ENCODE peak calls at places on chromosomes 5 and 9, in four cellular contexts. One of them, this sample, is unnamed. For H3K9me3 and H3K4me1, the result is how much of the 10 kb centered on the place peaks cover.

GRCh38 chr5:83837261-83837894 is 116.7 kb upstream of the HAPLN1 start:
- DNase-seq in mucosa of descending colon: no peak
- DNase-seq in body of pancreas: no peak
- DNase-seq in right atrium auricular region: no peak
- DNase-seq in this sample: no peak

GRCh38 chr5:157342822-157343402 is 77.0 kb downstream of the CYFIP2 start:
- DNase-seq in mucosa of descending colon: no peak
- DNase-seq in body of pancreas: peak
- DNase-seq in right atrium auricular region: no peak
- DNase-seq in this sample: no peak

GRCh38 chr9:70466976-70467551 is 52.6 kb upstream of the KLF9 start:
- DNase-seq in mucosa of descending colon: no peak
- DNase-seq in body of pancreas: no peak
- DNase-seq in right atrium auricular region: no peak
- DNase-seq in this sample: no peak

GRCh38 chr9:137037035-137037434 is 5.1 kb upstream of the FUT7 start:
- DNase-seq in mucosa of descending colon: no peak
- DNase-seq in body of pancreas: no peak
- DNase-seq in right atrium auricular region: no peak
- DNase-seq in this sample: no peak

GRCh38 chr5:167916706-167917105 is 374.7 kb upstream of the WWC1 start:
- DNase-seq in mucosa of descending colon: no peak
- DNase-seq in body of pancreas: peak
- DNase-seq in right atrium auricular region: no peak
- DNase-seq in this sample: no peak

GRCh38 chr9:121636411-121636865 is 15.0 kb upstream of the DAB2IP start:
- DNase-seq in mucosa of descending colon: peak
- DNase-seq in body of pancreas: no peak
- DNase-seq in right atrium auricular region: no peak
- DNase-seq in this sample: no peak

GRCh38 chr5:17619353-17619752 is 9.2 kb downstream of the TAF11L12 start:
- DNase-seq in mucosa of descending colon: no peak
- DNase-seq in body of pancreas: no peak
- DNase-seq in right atrium auricular region: no peak
- DNase-seq in this sample: no peak

GRCh38 chr5:37871023-37871815 is 31.4 kb upstream of the GDNF start:
- DNase-seq in mucosa of descending colon: no peak
- DNase-seq in body of pancreas: no peak
- DNase-seq in right atrium auricular region: no peak
- DNase-seq in this sample: no peak

GRCh38 chr9:133099726-133100517 is 21.1 kb downstream of the RALGDS start:
- DNase-seq in mucosa of descending colon: no peak
- DNase-seq in body of pancreas: no peak
- DNase-seq in right atrium auricular region: no peak
- DNase-seq in this sample: no peak

GRCh38 chr9:131036529-131037335 is 27.8 kb downstream of the LAMC3 start:
- DNase-seq in mucosa of descending colon: no peak
- DNase-seq in body of pancreas: no peak
- DNase-seq in right atrium auricular region: no peak
- DNase-seq in this sample: no peak

GRCh38 chr5:6483880-6484382 is 35.3 kb downstream of the UBE2QL1 start:
- DNase-seq in mucosa of descending colon: no peak
- DNase-seq in body of pancreas: no peak
- DNase-seq in right atrium auricular region: no peak
- DNase-seq in this sample: no peak

GRCh38 chr9:89376286-89376685 is 58.0 kb downstream of the SECISBP2 start:
- DNase-seq in mucosa of descending colon: no peak
- DNase-seq in body of pancreas: no peak
- DNase-seq in right atrium auricular region: no peak
- DNase-seq in this sample: no peak

GRCh38 chr9:22119537-22120167 is 110.5 kb upstream of the CDKN2B start:
- DNase-seq in mucosa of descending colon: no peak
- DNase-seq in body of pancreas: no peak
- DNase-seq in right atrium auricular region: no peak
- DNase-seq in this sample: no peak

GRCh38 chr9:83981126-83981871 is 694 bp downstream of the RMI1 start:
- DNase-seq in mucosa of descending colon: no peak
- DNase-seq in body of pancreas: peak
- DNase-seq in right atrium auricular region: no peak
- DNase-seq in this sample: peak

GRCh38 chr9:34185778-34186551 is 7.1 kb downstream of the UBAP1 start:
- DNase-seq in mucosa of descending colon: no peak
- DNase-seq in body of pancreas: peak
- DNase-seq in right atrium auricular region: peak
- DNase-seq in this sample: no peak

GRCh38 chr5:178210073-178210526 is 5.8 kb downstream of the HNRNPAB start:
- DNase-seq in mucosa of descending colon: peak
- DNase-seq in body of pancreas: no peak
- DNase-seq in right atrium auricular region: no peak
- DNase-seq in this sample: no peak

GRCh38 chr9:15239816-15240215 is 67.2 kb downstream of the TTC39B start:
- DNase-seq in mucosa of descending colon: no peak
- DNase-seq in body of pancreas: no peak
- DNase-seq in right atrium auricular region: no peak
- DNase-seq in this sample: no peak

GRCh38 chr5:56725709-56726108 is 89.6 kb upstream of the MAP3K1 start:
- DNase-seq in mucosa of descending colon: no peak
- DNase-seq in body of pancreas: no peak
- DNase-seq in right atrium auricular region: no peak
- DNase-seq in this sample: no peak

GRCh38 chr9:112180387-112180881 is 5.3 kb upstream of the SUSD1 start:
- DNase-seq in mucosa of descending colon: no peak
- DNase-seq in body of pancreas: no peak
- DNase-seq in right atrium auricular region: no peak
- DNase-seq in this sample: no peak

GRCh38 chr5:73499187-73499586 is 945 bp downstream of the BTF3 start:
- DNase-seq in mucosa of descending colon: no peak
- DNase-seq in body of pancreas: no peak
- DNase-seq in right atrium auricular region: no peak
- DNase-seq in this sample: no peak

GRCh38 chr5:114411380-114411931 is 49.6 kb downstream of the KCNN2 start:
- DNase-seq in mucosa of descending colon: no peak
- DNase-seq in body of pancreas: no peak
- DNase-seq in right atrium auricular region: no peak
- DNase-seq in this sample: no peak

GRCh38 chr5:173782671-173783101 is 105.5 kb upstream of the CPEB4 start:
- DNase-seq in mucosa of descending colon: no peak
- DNase-seq in body of pancreas: no peak
- DNase-seq in right atrium auricular region: no peak
- DNase-seq in this sample: no peak

GRCh38 chr9:96449522-96449843 is 486 bp upstream of the HABP4 start:
- DNase-seq in mucosa of descending colon: no peak
- DNase-seq in body of pancreas: no peak
- DNase-seq in right atrium auricular region: no peak
- DNase-seq in this sample: no peak

GRCh38 chr5:4874097-4874496 is 266.0 kb upstream of the ADAMTS16 start:
- DNase-seq in mucosa of descending colon: no peak
- DNase-seq in body of pancreas: no peak
- DNase-seq in right atrium auricular region: no peak
- DNase-seq in this sample: no peak

GRCh38 chr5:6812800-6813731 is 99.8 kb downstream of the TENT4A start:
- DNase-seq in mucosa of descending colon: peak
- DNase-seq in body of pancreas: peak
- DNase-seq in right atrium auricular region: peak
- DNase-seq in this sample: no peak

GRCh38 chr5:94223231-94223630 is 395.2 kb downstream of the KIAA0825 start:
- DNase-seq in mucosa of descending colon: no peak
- DNase-seq in body of pancreas: no peak
- DNase-seq in right atrium auricular region: no peak
- DNase-seq in this sample: no peak

GRCh38 chr5:154199263-154199662 is 8.7 kb downstream of the GALNT10 start:
- DNase-seq in mucosa of descending colon: no peak
- DNase-seq in body of pancreas: no peak
- DNase-seq in right atrium auricular region: no peak
- DNase-seq in this sample: no peak

GRCh38 chr5:154194348-154195329 is 4.1 kb downstream of the GALNT10 start:
- DNase-seq in mucosa of descending colon: no peak
- DNase-seq in body of pancreas: no peak
- DNase-seq in right atrium auricular region: no peak
- DNase-seq in this sample: no peak

GRCh38 chr5:154197801-154198461 is 7.4 kb downstream of the GALNT10 start:
- DNase-seq in mucosa of descending colon: no peak
- DNase-seq in body of pancreas: no peak
- DNase-seq in right atrium auricular region: no peak
- DNase-seq in this sample: no peak

GRCh38 chr5:154198611-154199230 is 8.2 kb downstream of the GALNT10 start:
- DNase-seq in mucosa of descending colon: no peak
- DNase-seq in body of pancreas: no peak
- DNase-seq in right atrium auricular region: no peak
- DNase-seq in this sample: no peak

DNA sequence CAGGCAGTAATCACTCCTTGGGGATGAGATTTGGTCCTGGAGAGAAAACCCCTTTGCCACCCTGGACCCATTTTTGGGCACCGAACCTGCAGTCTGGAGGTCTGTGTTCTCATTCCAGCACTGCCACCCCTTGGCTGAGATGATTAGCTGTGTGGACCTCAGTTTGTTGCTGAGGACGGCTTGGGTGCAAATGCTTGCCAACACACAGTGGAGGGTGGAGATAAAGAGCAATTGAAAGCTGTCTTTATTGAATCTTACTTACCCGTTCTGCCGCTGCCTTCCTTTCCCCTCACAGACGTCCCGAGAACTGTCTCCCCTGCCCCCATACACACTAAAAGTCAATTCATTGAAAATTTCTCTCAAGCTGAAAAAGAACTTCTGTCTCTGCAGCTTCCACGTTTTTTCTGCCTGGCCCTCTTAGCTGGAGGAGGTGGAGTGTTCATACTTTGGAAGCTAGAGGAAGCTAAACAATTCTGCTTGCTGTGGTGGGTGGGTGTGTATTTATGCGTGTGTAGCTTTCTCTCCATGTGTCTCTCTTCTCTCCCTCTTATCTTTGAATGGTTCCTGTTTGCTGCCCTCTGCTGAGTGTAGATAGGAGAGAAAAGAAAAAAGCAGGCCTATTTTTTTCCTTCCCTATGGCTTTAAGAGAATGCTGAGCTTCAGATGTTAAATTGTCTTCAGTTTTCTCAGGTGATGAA is 6.6 kb downstream of the GALNT10 start:
- DNase-seq in mucosa of descending colon: no peak
- DNase-seq in body of pancreas: no peak
- DNase-seq in right atrium auricular region: no peak
- DNase-seq in this sample: no peak
- TF ChIP-seq CTCF in mucosa of descending colon: peak
- TF ChIP-seq CTCF in body of pancreas: peak
- TF ChIP-seq CTCF in right atrium auricular region: peak
- TF ChIP-seq CTCF in this sample: no peak

GRCh38 chr9:109436071-109436470 is 62.0 kb downstream of the PTPN3 start:
- DNase-seq in mucosa of descending colon: no peak
- DNase-seq in body of pancreas: no peak
- DNase-seq in right atrium auricular region: no peak
- DNase-seq in this sample: no peak
- H3K9me3 ChIP-seq in mucosa of descending colon: under half
- H3K9me3 ChIP-seq in body of pancreas: under half
- H3K9me3 ChIP-seq in right atrium auricular region: under half
- H3K9me3 ChIP-seq in this sample: under half

GRCh38 chr5:80182802-80183645 is 72.8 kb downstream of the SERINC5 start:
- DNase-seq in mucosa of descending colon: no peak
- DNase-seq in body of pancreas: no peak
- DNase-seq in right atrium auricular region: no peak
- DNase-seq in this sample: no peak

GRCh38 chr5:80187274-80187673 is 68.6 kb downstream of the SERINC5 start:
- DNase-seq in mucosa of descending colon: no peak
- DNase-seq in body of pancreas: no peak
- DNase-seq in right atrium auricular region: no peak
- DNase-seq in this sample: no peak

GRCh38 chr5:80186634-80187033 is 69.2 kb downstream of the SERINC5 start:
- DNase-seq in mucosa of descending colon: no peak
- DNase-seq in body of pancreas: peak
- DNase-seq in right atrium auricular region: no peak
- DNase-seq in this sample: no peak

GRCh38 chr5:80184235-80185023 is 71.4 kb downstream of the SERINC5 start:
- DNase-seq in mucosa of descending colon: no peak
- DNase-seq in body of pancreas: peak
- DNase-seq in right atrium auricular region: no peak
- DNase-seq in this sample: no peak

DNA sequence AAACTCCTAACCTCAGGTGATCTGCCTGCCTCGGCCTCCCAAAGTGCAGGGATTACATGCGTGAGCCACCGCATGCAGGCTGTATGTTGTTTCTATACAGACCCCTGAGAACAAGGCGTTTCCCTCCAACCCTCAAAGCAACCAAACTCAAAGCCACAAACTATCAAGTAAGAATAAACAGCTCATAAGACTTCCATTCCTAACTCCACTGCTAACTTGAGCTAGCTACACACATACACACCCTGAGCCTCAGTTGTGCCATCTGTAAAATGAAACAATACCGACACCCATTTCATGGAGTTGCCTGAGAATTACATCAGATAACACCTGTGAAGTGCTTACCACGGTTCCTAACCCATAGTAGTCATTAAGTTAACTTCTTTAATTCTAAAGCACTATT is 70.8 kb downstream of the SERINC5 start:
- DNase-seq in mucosa of descending colon: no peak
- DNase-seq in body of pancreas: no peak
- DNase-seq in right atrium auricular region: no peak
- DNase-seq in this sample: no peak
- H3K4me1 ChIP-seq in mucosa of descending colon: half or more
- H3K4me1 ChIP-seq in body of pancreas: half or more
- H3K4me1 ChIP-seq in right atrium auricular region: under half
- H3K4me1 ChIP-seq in this sample: under half

DNA sequence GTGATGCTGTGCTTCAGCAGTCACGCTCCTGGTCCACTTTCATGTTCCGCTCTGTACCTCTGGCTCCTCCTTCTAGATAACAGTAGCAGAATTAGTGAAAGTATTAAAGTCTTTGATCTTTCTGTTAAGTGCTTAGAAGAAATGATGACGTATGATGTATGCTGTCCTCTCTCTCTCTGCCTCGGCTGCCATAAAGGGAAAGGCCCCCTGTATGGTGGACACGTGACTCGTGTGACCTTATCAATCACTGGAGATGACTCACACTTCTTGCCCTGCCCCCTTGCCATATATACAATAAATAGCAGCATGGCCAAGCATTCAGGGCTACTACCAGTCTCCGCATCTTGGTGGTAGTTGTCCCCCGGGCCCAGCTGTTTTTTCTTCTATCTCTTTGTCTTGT is 100.3 kb downstream of the SYK start:
- DNase-seq in mucosa of descending colon: no peak
- DNase-seq in body of pancreas: no peak
- DNase-seq in right atrium auricular region: no peak
- DNase-seq in this sample: no peak
- TF ChIP-seq CTCF in mucosa of descending colon: no peak
- TF ChIP-seq CTCF in body of pancreas: no peak
- TF ChIP-seq CTCF in right atrium auricular region: no peak
- TF ChIP-seq CTCF in this sample: no peak

This sample was measured in heart right ventricle.